ENCODE peak calls at places on chromosomes 12 and 14, in six cellular contexts. M is GM12878, G is GM12892, W is K562, O is SK-N-SH, S is HepG2. A is an unnamed sample.

GRCh38 chr12:11947218-11947617 is 123.5 kb upstream of the BCL2L14 start:
- DNase-seq in M (no peak), W (no peak), O (no peak), S (no peak), G (no peak), A (no peak)

GRCh38 chr12:58814036-58814435 is 106.3 kb downstream of the LRIG3 start:
- DNase-seq in W (no peak), G (no peak), M (no peak), O (no peak), S (no peak), A (no peak)

GRCh38 chr14:48726080-48726642 is 860.0 kb downstream of the RPS29 start:
- DNase-seq in O (no peak), G (no peak), S (no peak), W (no peak), M (no peak), A (no peak)

GRCh38 chr14:96682401-96682800 is 114.8 kb upstream of the VRK1 start:
- DNase-seq in M (no peak), O (no peak), W (no peak), G (no peak), S (no peak), A (no peak)

GRCh38 chr12:5505751-5506150 is 73.8 kb downstream of the NTF3 start:
- DNase-seq in W (no peak), O (no peak), M (no peak), G (no peak), S (no peak), A (no peak)

GRCh38 chr12:91507754-91508153 is 325.1 kb upstream of the DCN start:
- DNase-seq in M (no peak), W (no peak), O (no peak), S (no peak), G (no peak), A (no peak)

GRCh38 chr12:132703611-132704010 is 7.0 kb upstream of the PGAM5 start:
- DNase-seq in W (no peak), S (no peak), M (no peak), G (no peak), O (no peak), A (no peak)

GRCh38 chr14:67137744-67138371 is 51.4 kb upstream of the GARIN2 start:
- DNase-seq in G (no peak), O (peak), S (no peak), W (peak), M (no peak), A (no peak)

GRCh38 chr14:99721792-99722516 is 37.9 kb downstream of the CYP46A1 start:
- DNase-seq in O (no peak), G (no peak), S (no peak), M (no peak), W (no peak), A (no peak)

GRCh38 chr14:104505085-104506074 is 74.2 kb upstream of the C14orf180 start:
- DNase-seq in S (no peak), G (no peak), M (no peak), O (no peak), W (no peak), A (no peak)

GRCh38 chr12:92562063-92562734 is 140.6 kb upstream of the PLEKHG7 start:
- DNase-seq in G (no peak), S (no peak), O (no peak), W (no peak), M (no peak), A (no peak)

GRCh38 chr12:92927436-92928116 is 1.5 kb downstream of the EEA1 start:
- DNase-seq in G (no peak), M (no peak), W (peak), O (no peak), S (peak), A (no peak)

GRCh38 chr12:2113501-2113912 is 60.7 kb downstream of the CACNA1C start:
- DNase-seq in O (no peak), W (no peak), M (no peak), G (no peak), S (no peak), A (no peak)

GRCh38 chr14:75306917-75307699 is 28.5 kb downstream of the FOS start:
- DNase-seq in W (peak), O (peak), G (peak), S (no peak), M (no peak), A (peak)

GRCh38 chr12:13538136-13538535 is 341.6 kb downstream of the EMP1 start:
- DNase-seq in G (no peak), O (no peak), W (no peak), M (no peak), S (no peak), A (no peak)

GRCh38 chr14:100904307-100905019 is 941 bp upstream of the RTL1 start:
- DNase-seq in W (peak), S (no peak), G (no peak), O (peak), M (no peak), A (no peak)

GRCh38 chr14:49036991-49037390 is 549.2 kb downstream of the RPS29 start:
- DNase-seq in M (no peak), W (no peak), G (no peak), S (no peak), O (no peak), A (no peak)

GRCh38 chr12:83700858-83701257 is 1014.2 kb downstream of the TMTC2 start:
- DNase-seq in S (no peak), M (no peak), O (no peak), G (no peak), W (no peak), A (no peak)

GRCh38 chr12:1928439-1929121 is 10.1 kb upstream of the CACNA2D4 start:
- DNase-seq in S (no peak), G (no peak), O (peak), M (no peak), W (no peak), A (no peak)

GRCh38 chr14:37122919-37123639 is 49.3 kb downstream of the SLC25A21 start:
- DNase-seq in O (no peak), M (no peak), W (no peak), G (no peak), S (no peak), A (no peak)

GRCh38 chr14:39762576-39763401 is 330.6 kb upstream of the FBXO33 start:
- DNase-seq in M (peak), G (no peak), W (no peak), S (peak), O (no peak), A (no peak)

GRCh38 chr14:39765676-39766075 is 333.4 kb upstream of the FBXO33 start:
- DNase-seq in S (no peak), G (no peak), M (no peak), W (no peak), O (no peak), A (no peak)

GRCh38 chr14:39768579-39768978 is 336.3 kb upstream of the FBXO33 start:
- DNase-seq in O (no peak), M (peak), W (no peak), S (no peak), G (no peak), A (no peak)

GRCh38 chr14:39766397-39767000 is 334.3 kb upstream of the FBXO33 start:
- DNase-seq in M (no peak), S (no peak), W (no peak), G (no peak), O (no peak), A (no peak)

DNA sequence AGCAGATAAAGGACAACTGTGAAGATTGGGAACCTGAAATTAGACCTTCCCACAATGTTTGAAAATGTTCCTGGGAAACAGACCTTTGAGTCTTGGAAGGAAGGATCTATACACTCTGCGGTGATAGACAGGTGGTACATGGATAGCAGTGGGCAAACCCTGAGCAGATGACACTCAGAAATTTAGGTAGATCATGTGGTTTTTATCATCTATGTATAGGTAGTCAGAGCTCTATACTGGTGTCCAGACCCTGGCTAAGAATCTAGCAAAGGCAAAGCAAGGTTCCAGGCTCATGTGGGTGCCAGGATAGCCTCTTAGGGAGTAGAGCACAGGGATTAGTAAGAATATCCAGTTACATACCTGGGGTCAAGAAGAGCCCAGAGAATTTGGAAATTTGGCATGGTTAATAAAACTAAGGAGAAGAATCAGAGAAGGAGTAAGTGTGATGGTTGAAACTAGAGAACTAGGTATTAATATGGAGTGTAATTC is 331.2 kb upstream of the FBXO33 start:
- DNase-seq in G (no peak), S (no peak), M (peak), W (no peak), O (no peak), A (no peak)
- TF ChIP-seq TAF1 in G (no peak), S (no peak), M (no peak), W (no peak), O (no peak), A (no peak)

GRCh38 chr14:102683399-102684275 is 91.2 kb downstream of the RCOR1 start:
- DNase-seq in G (no peak), W (peak), O (peak), S (peak), M (no peak), A (no peak)
- TF ChIP-seq TAF1 in G (no peak), W (no peak), O (no peak), S (peak), M (no peak), A (no peak)

DNA sequence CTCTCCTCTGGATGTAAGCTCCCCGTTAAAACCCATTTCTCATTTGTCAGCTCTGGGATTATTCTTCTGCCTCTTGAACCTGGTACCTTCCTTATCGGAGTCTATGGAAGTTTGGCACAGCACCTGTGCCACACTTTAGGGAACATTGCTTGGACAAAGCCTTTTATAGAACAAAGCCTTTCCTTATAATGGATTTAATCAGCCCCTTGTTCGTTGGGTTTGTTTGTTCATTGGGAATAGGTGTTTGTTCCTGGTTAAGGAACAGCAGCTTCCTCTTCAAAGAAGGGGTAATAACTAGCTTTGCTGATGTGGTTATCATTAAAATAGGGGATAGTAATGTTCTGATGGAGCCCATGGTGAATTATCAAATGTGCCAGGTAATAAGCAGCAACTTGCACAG is 70.4 kb downstream of the NRXN3 start:
- DNase-seq in G (no peak), O (no peak), M (no peak), S (no peak), W (no peak), A (no peak)
- TF ChIP-seq TAF1 in G (no peak), O (no peak), M (no peak), S (no peak), W (no peak), A (no peak)

GRCh38 chr12:127245009-127245408 is 1022.0 kb upstream of the TMEM132C start:
- DNase-seq in S (no peak), G (no peak), W (no peak), M (no peak), O (no peak), A (no peak)
- TF ChIP-seq TAF1 in S (no peak), G (no peak), W (no peak), M (no peak), O (no peak), A (no peak)

GRCh38 chr14:79608426-79608825 is 602.9 kb downstream of the DIO2 start:
- DNase-seq in M (no peak), O (no peak), S (no peak), W (no peak), G (no peak), A (no peak)
- TF ChIP-seq TAF1 in M (no peak), O (no peak), S (no peak), W (no peak), G (no peak), A (no peak)

DNA sequence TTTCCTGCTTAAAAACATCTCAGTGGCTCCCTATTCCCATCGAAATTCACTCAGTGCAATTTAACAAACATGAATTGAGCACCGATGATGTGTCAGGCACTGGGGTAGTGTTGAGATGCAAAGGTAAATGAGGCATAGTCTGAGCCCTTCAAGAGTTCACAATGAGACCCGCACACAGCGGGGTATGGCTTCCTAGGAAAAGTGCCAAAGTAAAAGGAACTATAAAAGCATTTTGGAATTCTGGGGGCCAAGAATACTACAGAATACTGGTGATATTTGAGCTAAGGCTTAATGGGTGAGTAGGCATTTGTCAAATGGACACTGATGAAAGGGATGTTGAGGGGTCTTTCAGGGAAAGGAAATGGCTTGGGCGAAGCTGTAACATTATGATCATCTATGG is 315.4 kb downstream of the DPF3 start:
- DNase-seq in W (no peak), S (no peak), G (no peak), O (no peak), M (no peak), A (no peak)
- TF ChIP-seq TAF1 in W (no peak), S (no peak), G (no peak), O (no peak), M (no peak), A (no peak)